ENCODE peak calls at places on chromosomes 2 and 18, in five cellular contexts. A, B, T, V and P are unnamed samples.
A peak's percentile ranks its signal among the peaks of the same experiment; 100 is the strongest.

GRCh38 chr2:197073701-197074433 is 147.4 kb upstream of the PGAP1 start:
- DNase-seq in A (peak; percentile 63), B (no peak), T (no peak), V (no peak), P (peak; percentile 39)

GRCh38 chr2:109383505-109384307 is 230.1 kb downstream of the SEPTIN10 start:
- DNase-seq in A (no peak), B (no peak), T (peak; percentile 35), V (no peak), P (no peak)

GRCh38 chr2:230077851-230078547 is 9.3 kb upstream of the SLC16A14 start:
- DNase-seq in A (peak; percentile 8), B (no peak), T (no peak), V (no peak), P (no peak)

GRCh38 chr2:26561918-26562810 is 79.0 kb downstream of the CIB4 start:
- DNase-seq in A (peak; percentile 26), B (peak; percentile 61), T (no peak), V (no peak), P (no peak)

GRCh38 chr2:207792244-207792785 is 22.6 kb upstream of the FZD5 start:
- DNase-seq in A (peak; percentile 79), B (peak; percentile 84), T (no peak), V (peak; percentile 66), P (peak; percentile 68)

GRCh38 chr18:22228930-22229329 is 59.5 kb downstream of the GATA6 start:
- DNase-seq in A (peak; percentile 50), B (no peak), T (no peak), V (peak; percentile 82), P (no peak)

GRCh38 chr2:62032096-62032495 is 126.6 kb downstream of the COMMD1 start:
- DNase-seq in A (no peak), B (no peak), T (no peak), V (no peak), P (no peak)

GRCh38 chr2:127067620-127068350 is 39.2 kb downstream of the BIN1 start:
- DNase-seq in A (peak; percentile 69), B (peak; percentile 78), T (no peak), V (peak; percentile 52), P (peak; percentile 65)

GRCh38 chr2:223909048-223909741 is 35.9 kb downstream of the WDFY1 start:
- DNase-seq in A (no peak), B (peak; percentile 50), T (no peak), V (no peak), P (no peak)

GRCh38 chr2:65388626-65389390 is 43.6 kb downstream of the SPRED2 start:
- DNase-seq in A (no peak), B (no peak), T (no peak), V (no peak), P (no peak)

GRCh38 chr2:65392609-65393008 is 39.8 kb downstream of the SPRED2 start:
- DNase-seq in A (no peak), B (no peak), T (no peak), V (no peak), P (no peak)

GRCh38 chr2:65389476-65389875 is 42.9 kb downstream of the SPRED2 start:
- DNase-seq in A (no peak), B (no peak), T (no peak), V (no peak), P (no peak)

GRCh38 chr2:65388051-65388531 is 44.3 kb downstream of the SPRED2 start:
- DNase-seq in A (no peak), B (no peak), T (no peak), V (no peak), P (no peak)

DNA sequence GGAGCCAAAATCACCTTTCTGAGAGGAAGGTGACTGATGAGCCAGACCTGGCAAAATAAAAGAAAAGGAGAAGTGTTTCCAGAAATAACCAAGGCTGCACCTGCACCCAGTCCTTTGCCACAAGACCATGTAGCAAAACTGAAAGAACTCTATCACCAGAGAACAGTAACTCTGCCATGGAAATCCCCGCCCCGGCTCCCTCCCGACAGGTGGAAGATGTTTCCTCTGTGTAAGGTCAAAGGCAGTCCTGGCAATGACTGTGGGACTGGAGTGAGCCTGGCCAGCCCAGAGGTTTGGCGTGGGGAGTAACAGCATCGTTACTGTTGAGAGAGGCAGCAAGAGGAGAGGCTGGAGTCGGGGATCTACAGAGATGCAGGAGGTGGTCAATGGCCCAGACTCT is 42.3 kb downstream of the SPRED2 start:
- DNase-seq in A (no peak), B (no peak), T (no peak), V (no peak), P (no peak)
- H3K4me3 ChIP-seq in A (no peak overlapping the region), B (no peak overlapping the region), T (no peak overlapping the region), V (no peak overlapping the region), P (no peak overlapping the region)

GRCh38 chr2:163703386-163703785 is 32.4 kb downstream of the FIGN start:
- DNase-seq in A (no peak), B (no peak), T (no peak), V (no peak), P (no peak)

GRCh38 chr2:163697429-163697828 is 38.4 kb downstream of the FIGN start:
- DNase-seq in A (no peak), B (no peak), T (no peak), V (no peak), P (no peak)

GRCh38 chr2:163701399-163702195 is 34.2 kb downstream of the FIGN start:
- DNase-seq in A (no peak), B (no peak), T (no peak), V (peak; percentile 6), P (no peak)

GRCh38 chr2:163697846-163698637 is 37.8 kb downstream of the FIGN start:
- DNase-seq in A (no peak), B (no peak), T (no peak), V (no peak), P (no peak)

GRCh38 chr2:163698857-163699256 is 37.0 kb downstream of the FIGN start:
- DNase-seq in A (no peak), B (no peak), T (no peak), V (no peak), P (no peak)
- TF ChIP-seq CTCF in A (no peak), B (no peak), T (no peak), V (no peak), P (no peak)

GRCh38 chr2:133266926-133267590 is 301.2 kb downstream of the NCKAP5 start:
- DNase-seq in A (no peak), B (no peak), T (no peak), V (no peak), P (no peak)

GRCh38 chr2:133266075-133266925 is 302.0 kb downstream of the NCKAP5 start:
- DNase-seq in A (no peak), B (no peak), T (no peak), V (no peak), P (peak; percentile 30)

GRCh38 chr2:133270550-133270949 is 297.7 kb downstream of the NCKAP5 start:
- DNase-seq in A (no peak), B (no peak), T (no peak), V (no peak), P (no peak)

GRCh38 chr2:133262888-133263287 is 305.4 kb downstream of the NCKAP5 start:
- DNase-seq in A (no peak), B (no peak), T (no peak), V (no peak), P (peak; percentile 55)

DNA sequence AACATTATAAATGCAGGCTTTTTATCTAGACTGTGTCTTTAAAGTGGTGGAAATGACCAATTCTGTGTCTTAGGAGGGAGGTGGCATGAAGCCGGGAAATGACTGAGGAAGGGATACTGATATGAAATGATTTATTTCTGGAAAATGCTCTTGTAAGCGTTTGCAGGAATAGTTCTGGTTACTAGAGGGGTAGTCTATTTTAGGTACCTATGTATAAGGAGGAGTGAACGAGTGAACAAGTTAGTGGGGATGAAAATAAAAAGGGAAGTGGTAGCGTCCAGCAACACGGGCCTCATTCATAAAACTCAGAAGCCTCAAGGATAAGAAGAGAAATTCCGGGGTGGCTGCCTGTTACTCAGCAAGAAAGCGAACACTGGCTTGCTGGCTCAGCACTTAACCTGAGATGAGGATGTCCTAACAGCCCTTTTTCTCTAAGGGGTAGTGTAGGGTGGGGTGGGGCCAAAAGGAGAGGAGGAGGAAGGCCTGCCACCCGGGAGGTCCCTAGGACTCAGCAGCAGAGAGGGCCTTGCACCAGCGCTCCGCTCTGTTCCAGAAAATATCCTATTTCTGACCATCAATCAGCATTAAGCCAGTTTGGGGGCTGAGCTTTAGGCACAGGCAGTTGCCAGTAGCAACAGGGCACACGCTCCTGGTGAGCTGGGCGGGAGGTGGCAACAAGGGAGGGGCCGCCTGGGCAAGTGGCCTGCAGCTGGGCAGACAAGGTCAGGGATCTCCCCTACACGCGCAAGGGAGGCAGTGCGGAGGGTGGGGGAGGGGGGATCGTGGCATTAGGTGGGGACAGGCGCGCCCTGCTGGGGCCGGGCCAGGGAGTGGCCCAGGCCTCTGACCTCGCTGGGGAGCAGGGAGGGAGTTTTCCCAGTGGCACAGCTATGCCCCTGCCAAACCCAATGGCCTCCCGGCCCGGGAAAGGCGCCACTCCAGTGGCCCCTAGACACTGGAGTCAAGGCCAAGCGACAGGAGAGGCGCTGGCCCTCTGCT is 303.0 kb downstream of the NCKAP5 start:
- DNase-seq in A (no peak), B (no peak), T (no peak), V (no peak), P (peak; percentile 39)
- H3K4me3 ChIP-seq in A (no peak overlapping the region), B (no peak overlapping the region), T (peak overlapping the region; percentile 61), V (peak overlapping the region; percentile 63), P (no peak overlapping the region)

GRCh38 chr2:236558999-236559978 is 10.3 kb upstream of the ACKR3 start:
- DNase-seq in A (no peak), B (no peak), T (no peak), V (no peak), P (no peak)

GRCh38 chr2:236565225-236565624 is 4.4 kb upstream of the ACKR3 start:
- DNase-seq in A (no peak), B (no peak), T (no peak), V (no peak), P (no peak)

GRCh38 chr2:236563953-236564352 is 5.7 kb upstream of the ACKR3 start:
- DNase-seq in A (no peak), B (no peak), T (no peak), V (no peak), P (no peak)

GRCh38 chr2:236561874-236562273 is 7.8 kb upstream of the ACKR3 start:
- DNase-seq in A (no peak), B (no peak), T (no peak), V (no peak), P (no peak)

GRCh38 chr2:236562434-236562833 is 7.2 kb upstream of the ACKR3 start:
- DNase-seq in A (peak; percentile 14), B (peak; percentile 55), T (no peak), V (peak; percentile 13), P (no peak)
- TF ChIP-seq CTCF in A (peak; percentile 40), B (peak; percentile 62), T (peak; percentile 51), V (peak; percentile 30), P (peak; percentile 59)

GRCh38 chr2:161136194-161136593 is 24.0 kb upstream of the TANK start:
- DNase-seq in A (no peak), B (no peak), T (no peak), V (no peak), P (no peak)

GRCh38 chr2:161139098-161139987 is 20.9 kb upstream of the TANK start:
- DNase-seq in A (peak; percentile 59), B (no peak), T (no peak), V (peak; percentile 74), P (peak; percentile 48)

GRCh38 chr2:161134547-161135518 is 25.4 kb upstream of the TANK start:
- DNase-seq in A (peak; percentile 37), B (peak; percentile 66), T (no peak), V (no peak), P (peak; percentile 48)

GRCh38 chr2:161138429-161138828 is 21.8 kb upstream of the TANK start:
- DNase-seq in A (no peak), B (no peak), T (no peak), V (no peak), P (no peak)

GRCh38 chr2:161136696-161137324 is 23.4 kb upstream of the TANK start:
- DNase-seq in A (peak; percentile 75), B (no peak), T (no peak), V (peak; percentile 69), P (peak; percentile 40)
- H3K4me3 ChIP-seq in A (peak overlapping the region; percentile 29), B (no peak overlapping the region), T (peak overlapping the region; percentile 51), V (no peak overlapping the region), P (no peak overlapping the region)

GRCh38 chr18:63783394-63783793 is 8.2 kb downstream of the SERPINB7 start:
- DNase-seq in A (no peak), B (no peak), T (no peak), V (no peak), P (no peak)
- TF ChIP-seq CTCF in A (no peak), B (peak; percentile 6), T (no peak), V (no peak), P (no peak)